ENCODE peak calls at places on chromosomes 3 and 15, in ten cellular contexts. M is AG04450, W is OCI-LY7, H is NCI-H460, S is ACHN, N is progenitor cell of endocrine pancreas, Y is AML-193, I is iris pigment epithelial cell, D is HCT116, J is midbrain. X is an unnamed sample.

GRCh38 chr3:162217603-162218002 is 721.0 kb downstream of the OTOL1 start:
- DNase-seq in M (peak), W (no peak), H (no peak), S (no peak), N (no peak), Y (no peak), I (no peak), D (no peak), J (peak), X (no peak)

GRCh38 chr15:44720460-44721185 is 9.3 kb downstream of the B2M start:
- DNase-seq in M (no peak), W (no peak), H (no peak), S (no peak), N (no peak), Y (no peak), I (no peak), D (no peak), J (no peak), X (no peak)

GRCh38 chr3:49133226-49133951 is 539 bp upstream of the LAMB2 start:
- DNase-seq in M (peak), W (no peak), H (peak), S (peak), N (peak), Y (no peak), I (peak), D (peak), J (peak), X (no peak)

GRCh38 chr15:74322558-74323180 is 44.8 kb downstream of the CYP11A1 start:
- DNase-seq in M (no peak), W (peak), H (peak), S (peak), N (peak), Y (peak), I (peak), D (peak), J (peak), X (no peak)

GRCh38 chr15:49832421-49832980 is 211.7 kb downstream of the DTWD1 start:
- DNase-seq in M (no peak), W (peak), H (peak), S (peak), N (peak), Y (peak), I (peak), D (no peak), J (no peak), X (no peak)

GRCh38 chr15:52653451-52653964 is 25.7 kb downstream of the ATOSA start:
- DNase-seq in M (peak), W (no peak), H (peak), S (peak), N (no peak), Y (no peak), I (peak), D (no peak), J (no peak), X (no peak)

GRCh38 chr3:146326875-146327543 is 76.1 kb upstream of the PLSCR4 start:
- DNase-seq in M (peak), W (peak), H (peak), S (peak), N (no peak), Y (peak), I (peak), D (peak), J (peak), X (no peak)

GRCh38 chr3:101379695-101380376 is 59.5 kb upstream of the IMPG2 start:
- DNase-seq in M (no peak), W (peak), H (no peak), S (no peak), N (no peak), Y (peak), I (no peak), D (no peak), J (no peak), X (no peak)

GRCh38 chr15:100049483-100049882 is 292.3 kb downstream of the ADAMTS17 start:
- DNase-seq in M (no peak), W (no peak), H (no peak), S (no peak), N (no peak), Y (no peak), I (no peak), D (no peak), J (no peak), X (no peak)

X was measured in cortex of kidney.